ENCODE peak calls at places on chromosome 16, in four cellular contexts. S, L, K and G are unnamed samples.

GRCh38 chr16:15581127-15581815 is 61.7 kb downstream of the MARF1 start:
- DNase-seq in S (no peak), K (no peak), L (no peak), G (no peak)

GRCh38 chr16:9122342-9122741 is 30.9 kb downstream of the HAPSTR1 start:
- DNase-seq in L (no peak), S (no peak), K (no peak), G (no peak)

GRCh38 chr16:1535391-1536291 is 2.2 kb downstream of the TMEM204 start:
- DNase-seq in K (peak; percentile 23), L (no peak), S (peak; percentile 45), G (peak; percentile 13)

GRCh38 chr16:75238132-75238852 is 13.1 kb downstream of the BCAR1 start:
- DNase-seq in K (peak; percentile 85), S (peak; percentile 92), L (peak; percentile 86), G (peak; percentile 93)

GRCh38 chr16:19804538-19805323 is 79.9 kb downstream of the GPRC5B start:
- DNase-seq in L (no peak), S (no peak), K (no peak), G (no peak)

GRCh38 chr16:82192665-82193064 is 22.6 kb upstream of the MPHOSPH6 start:
- DNase-seq in L (no peak), S (peak; percentile 64), K (peak; percentile 85), G (peak; percentile 64)

GRCh38 chr16:66988197-66988788 is at the start of gene CES4A:
- DNase-seq in L (no peak), K (peak; percentile 82), S (peak; percentile 61), G (peak; percentile 53)

GRCh38 chr16:50645858-50646257 is 35.3 kb downstream of the SNX20 start:
- DNase-seq in L (no peak), K (no peak), S (no peak), G (no peak)

GRCh38 chr16:726438-727290 is at the start of the genes CCDC78 and HAGHL:
- DNase-seq in S (no peak), L (peak; percentile 75), K (peak; percentile 32), G (peak; percentile 20)

GRCh38 chr16:17434006-17434405 is 36.8 kb downstream of the XYLT1 start:
- DNase-seq in S (peak; percentile 88), K (peak; percentile 57), L (no peak), G (peak; percentile 39)

GRCh38 chr16:77553130-77553529 is 118.3 kb upstream of the ADAMTS18 start:
- DNase-seq in S (no peak), L (no peak), K (no peak), G (no peak)

GRCh38 chr16:23557779-23558330 is 328 bp downstream of the UBFD1 start:
- DNase-seq in S (peak; percentile 44), L (no peak), K (peak; percentile 56), G (peak; percentile 42)

GRCh38 chr16:79351927-79352326 is 248.6 kb downstream of the MAF start:
- DNase-seq in L (no peak), K (no peak), S (no peak), G (no peak)
- TF ChIP-seq CTCF in L (no peak), K (no peak), S (no peak), G (no peak)

DNA sequence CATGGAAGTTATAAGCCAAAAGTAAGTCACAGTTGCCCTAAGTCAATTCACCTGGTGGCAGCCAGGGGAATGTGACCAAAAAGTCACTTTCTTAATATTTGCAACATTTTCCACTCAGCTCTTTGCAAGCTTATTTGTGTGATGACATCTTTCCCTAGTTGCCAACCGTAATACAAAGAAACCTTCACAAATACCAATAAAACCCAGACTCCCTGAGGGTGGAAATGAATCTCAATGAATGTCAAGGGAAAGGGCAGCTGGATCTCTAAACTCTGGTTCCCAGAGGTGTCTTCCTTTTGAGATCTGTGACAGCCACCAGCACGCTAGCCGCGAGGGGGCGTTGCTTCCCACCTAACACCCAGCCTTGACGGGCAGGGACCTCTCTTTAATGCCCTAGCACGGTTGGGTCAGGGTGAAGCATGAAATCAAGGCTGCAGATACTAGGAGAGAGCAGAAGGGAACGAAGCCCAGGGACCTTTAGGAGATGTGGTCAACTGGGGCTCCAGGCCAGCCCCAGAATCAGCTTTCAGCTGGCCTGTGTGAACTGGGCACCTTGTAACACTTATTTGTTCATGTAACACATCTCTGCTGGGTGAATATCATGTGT is 82.2 kb downstream of the CMC2 start:
- DNase-seq in L (peak; percentile 53), K (peak; percentile 61), S (peak; percentile 56), G (peak; percentile 65)
- TF ChIP-seq CTCF in L (peak; percentile 50), K (peak; percentile 65), S (peak; percentile 64), G (peak; percentile 82)

GRCh38 chr16:4477966-4478365 is 1.8 kb downstream of the HMOX2 start:
- DNase-seq in K (peak; percentile 60), S (peak; percentile 57), L (no peak), G (peak; percentile 53)
- TF ChIP-seq CTCF in K (peak; percentile 28), S (peak; percentile 37), L (no peak), G (peak; percentile 43)

GRCh38 chr16:53546988-53547391 is 44.0 kb upstream of the AKTIP start:
- DNase-seq in L (no peak), K (peak; percentile 12), S (no peak), G (no peak)
- TF ChIP-seq CTCF in L (no peak), K (no peak), S (no peak), G (no peak)

GRCh38 chr16:84021488-84021887 is 21.1 kb downstream of the SLC38A8 start:
- DNase-seq in S (no peak), K (no peak), L (no peak), G (no peak)
- TF ChIP-seq CTCF in S (no peak), K (no peak), L (no peak), G (no peak)

GRCh38 chr16:57610611-57611010 is 17.8 kb upstream of the ADGRG1 start:
- DNase-seq in K (no peak), S (no peak), L (no peak), G (no peak)

GRCh38 chr16:57607676-57608461 is 20.6 kb upstream of the ADGRG1 start:
- DNase-seq in L (no peak), K (no peak), S (peak; percentile 27), G (no peak)

GRCh38 chr16:57608462-57609113 is 19.8 kb upstream of the ADGRG1 start:
- DNase-seq in K (no peak), S (no peak), L (no peak), G (no peak)

GRCh38 chr16:57611184-57611583 is 17.2 kb upstream of the ADGRG1 start:
- DNase-seq in L (no peak), S (peak; percentile 55), K (peak; percentile 66), G (no peak)

GRCh38 chr16:57609541-57610401 is 18.7 kb upstream of the ADGRG1 start:
- DNase-seq in L (no peak), K (no peak), S (peak; percentile 65), G (no peak)
- TF ChIP-seq CTCF in L (peak; percentile 50), K (no peak), S (peak; percentile 17), G (no peak)